ENCODE peak calls at places on chromosomes 11 and 22, in four cellular contexts. B is K562, O is H1, S is HepG2. A is an unnamed sample.

GRCh38 chr11:4072668-4073285 is 21.8 kb upstream of the RRM1 start:
- DNase-seq in B (peak), O (no peak), S (peak), A (peak)

GRCh38 chr11:111260761-111261160 is 15.2 kb downstream of the POU2AF2 start:
- DNase-seq in B (no peak), O (no peak), S (no peak), A (no peak)

GRCh38 chr11:40328890-40329617 is 1130.4 kb downstream of the LRRC4C start:
- DNase-seq in B (no peak), O (no peak), S (peak), A (peak)

GRCh38 chr11:129605815-129606214 is 209.8 kb upstream of the TMEM45B start:
- DNase-seq in B (no peak), O (no peak), S (no peak), A (no peak)

GRCh38 chr11:61551630-61552029 is 29.2 kb downstream of the SYT7 start:
- DNase-seq in B (no peak), O (no peak), S (no peak), A (peak)

GRCh38 chr11:40314327-40314726 is 1145.1 kb downstream of the LRRC4C start:
- DNase-seq in B (no peak), O (no peak), S (no peak), A (no peak)

GRCh38 chr11:105245781-105246315 is 106.3 kb upstream of the CARD18 start:
- DNase-seq in B (no peak), O (no peak), S (no peak), A (no peak)

GRCh38 chr11:6315811-6316425 is 4.4 kb downstream of the CAVIN3 start:
- DNase-seq in B (peak), O (no peak), S (peak), A (peak)

GRCh38 chr11:95283653-95284052 is 52.7 kb upstream of the SESN3 start:
- DNase-seq in B (no peak), O (no peak), S (no peak), A (no peak)

GRCh38 chr11:69229521-69229920 is 64.4 kb upstream of the MYEOV start:
- DNase-seq in B (no peak), O (no peak), S (no peak), A (no peak)

GRCh38 chr11:111360150-111361043 is 18.7 kb downstream of the POU2AF1 start:
- DNase-seq in B (no peak), O (no peak), S (peak), A (no peak)

GRCh38 chr11:69640995-69641581 is at the start of gene CCND1:
- DNase-seq in B (peak), O (no peak), S (peak), A (peak)

GRCh38 chr11:13140028-13140870 is 131.1 kb downstream of the RASSF10 start:
- DNase-seq in B (no peak), O (no peak), S (peak), A (peak)

GRCh38 chr11:77208535-77208934 is 80.5 kb downstream of the MYO7A start:
- DNase-seq in B (no peak), O (no peak), S (no peak), A (no peak)

GRCh38 chr11:3006505-3007260 is 14.6 kb upstream of the NAP1L4 start:
- DNase-seq in B (no peak), O (no peak), S (no peak), A (no peak)

GRCh38 chr11:125451400-125452124 is 44.5 kb downstream of the FEZ1 start:
- DNase-seq in B (peak), O (no peak), S (no peak), A (no peak)

GRCh38 chr22:50201191-50202129 is 649 bp downstream of the SELENOO start:
- DNase-seq in B (peak), O (no peak), S (peak), A (no peak)

GRCh38 chr22:36610056-36610455 is 81.1 kb upstream of the EIF3D start:
- DNase-seq in B (no peak), O (no peak), S (no peak), A (no peak)

GRCh38 chr11:102810943-102811528 is 13.1 kb upstream of the MMP1 start:
- DNase-seq in B (no peak), O (no peak), S (peak), A (peak)

GRCh38 chr22:38706101-38706884 is 549 bp downstream of the GTPBP1 start:
- DNase-seq in B (peak), O (no peak), S (no peak), A (no peak)

GRCh38 chr11:82906236-82906635 is 4.7 kb downstream of the DDIAS start:
- DNase-seq in B (no peak), O (no peak), S (peak), A (no peak)

GRCh38 chr11:104164028-104164520 is at the start of gene PDGFD:
- DNase-seq in B (no peak), O (peak), S (peak), A (peak)

GRCh38 chr11:47192111-47192510 is 5.9 kb upstream of the PACSIN3 start:
- DNase-seq in B (no peak), O (no peak), S (no peak), A (no peak)

GRCh38 chr11:83002047-83002446 is 69.7 kb downstream of the RAB30 start:
- DNase-seq in B (no peak), O (no peak), S (no peak), A (no peak)

GRCh38 chr11:76588455-76589325 is 81.9 kb downstream of the LRRC32 start:
- DNase-seq in B (no peak), O (no peak), S (no peak), A (no peak)

GRCh38 chr11:45803981-45804805 is 756 bp upstream of the SLC35C1 start:
- DNase-seq in B (peak), O (no peak), S (peak), A (peak)

GRCh38 chr11:23948831-23949230 is 548.0 kb upstream of the LUZP2 start:
- DNase-seq in B (no peak), O (no peak), S (no peak), A (no peak)

GRCh38 chr11:75233688-75234295 is 6.8 kb upstream of the TPBGL start:
- DNase-seq in B (peak), O (no peak), S (peak), A (no peak)

GRCh38 chr22:20509344-20510047 is 2.1 kb downstream of the MED15 start:
- DNase-seq in B (peak), O (no peak), S (peak), A (peak)

GRCh38 chr22:24105661-24106060 is 75.6 kb upstream of the SUSD2 start:
- DNase-seq in B (no peak), O (no peak), S (no peak), A (no peak)

GRCh38 chr22:24106385-24107381 is 74.6 kb upstream of the SUSD2 start:
- DNase-seq in B (no peak), O (no peak), S (no peak), A (no peak)

GRCh38 chr22:24108073-24108472 is 73.2 kb upstream of the SUSD2 start:
- DNase-seq in B (no peak), O (no peak), S (no peak), A (no peak)

GRCh38 chr22:24109649-24110048 is 71.6 kb upstream of the SUSD2 start:
- DNase-seq in B (no peak), O (no peak), S (no peak), A (no peak)

DNA sequence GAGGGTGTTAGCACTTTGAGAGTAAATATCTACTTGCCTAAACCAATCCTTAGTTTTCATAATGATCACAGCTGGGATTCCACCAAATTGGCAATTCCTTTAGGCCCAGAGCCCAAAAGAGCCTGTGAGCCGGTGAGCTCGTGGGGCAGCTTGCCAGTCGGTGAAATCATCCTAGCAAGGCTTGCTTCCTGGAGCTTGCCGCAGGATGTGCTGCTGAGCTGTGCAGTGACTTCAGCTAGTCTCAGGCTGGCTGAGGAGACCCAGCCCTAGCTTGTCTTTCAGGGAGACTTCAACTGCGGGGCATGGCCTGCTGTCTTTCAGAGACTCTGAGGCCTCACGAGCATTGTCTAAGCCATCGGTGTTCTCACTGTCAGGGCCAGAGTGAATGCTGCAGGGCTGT is 73.6 kb upstream of the SUSD2 start:
- DNase-seq in B (no peak), O (no peak), S (no peak), A (no peak)
- TF ChIP-seq RAD21 in B (no peak), O (no peak), S (no peak), A (no peak)

DNA sequence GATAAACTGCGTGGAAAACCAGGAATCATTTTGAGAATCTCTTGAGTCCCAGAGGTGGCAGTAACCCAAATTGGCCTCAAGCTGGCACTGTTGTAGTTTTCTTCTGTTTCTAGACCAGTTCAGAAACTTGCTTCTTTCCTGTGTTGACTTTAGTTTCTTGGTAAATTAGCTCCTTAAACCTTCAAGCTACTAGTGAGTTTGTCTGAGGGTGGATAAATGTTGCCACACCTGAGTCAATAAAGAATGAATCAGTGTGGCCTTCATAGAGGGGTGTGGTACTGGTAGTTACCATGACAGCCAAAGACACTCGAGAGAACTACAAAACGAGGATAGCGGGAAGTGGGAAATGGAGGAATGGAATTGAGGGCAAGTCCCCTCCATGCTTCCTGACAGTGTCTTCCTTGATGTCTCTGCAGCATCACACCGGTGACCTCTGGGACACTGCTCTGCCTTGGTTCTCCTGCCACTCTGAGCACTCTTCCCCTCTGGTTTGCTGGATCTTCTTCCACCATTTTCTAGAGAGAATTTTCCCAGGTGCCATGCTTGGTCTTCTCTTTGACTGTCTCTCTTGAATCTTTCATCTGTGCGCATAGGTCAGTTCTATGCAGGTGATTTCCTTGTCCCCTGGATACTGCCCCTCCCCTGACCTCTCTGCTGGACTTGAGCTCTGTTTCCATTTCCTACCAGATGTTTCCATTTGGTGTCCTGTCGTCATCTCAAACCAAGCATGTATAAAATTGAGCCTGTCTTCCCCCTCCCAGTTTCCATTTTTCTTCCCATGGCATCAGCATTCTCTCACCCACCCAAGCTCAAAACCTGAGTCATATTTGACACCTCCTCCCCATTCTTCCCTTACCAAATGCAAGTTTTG is 7.2 kb downstream of the POLD4 start:
- DNase-seq in B (no peak), O (no peak), S (peak), A (peak)
- TF ChIP-seq PHF8 in B (no peak), O (no peak), S (no peak), A (no peak)

GRCh38 chr11:117745346-117745745 is 51.7 kb downstream of the DSCAML1 start:
- DNase-seq in B (no peak), O (no peak), S (no peak), A (no peak)

GRCh38 chr11:117743121-117743815 is 53.7 kb downstream of the DSCAML1 start:
- DNase-seq in B (no peak), O (no peak), S (no peak), A (no peak)

GRCh38 chr11:117747892-117748291 is 49.1 kb downstream of the DSCAML1 start:
- DNase-seq in B (no peak), O (no peak), S (no peak), A (no peak)

GRCh38 chr11:117748771-117749540 is 48.1 kb downstream of the DSCAML1 start:
- DNase-seq in B (no peak), O (no peak), S (peak), A (no peak)

GRCh38 chr11:117744471-117745280 is 52.3 kb downstream of the DSCAML1 start:
- DNase-seq in B (no peak), O (no peak), S (no peak), A (no peak)
- TF ChIP-seq RAD21 in B (no peak), O (no peak), S (no peak), A (no peak)

GRCh38 chr22:25563757-25564319 is 637 bp upstream of the GRK3 start:
- DNase-seq in B (no peak), O (no peak), S (peak), A (no peak)
- TF ChIP-seq PHF8 in B (no peak), O (no peak), S (no peak), A (no peak)

DNA sequence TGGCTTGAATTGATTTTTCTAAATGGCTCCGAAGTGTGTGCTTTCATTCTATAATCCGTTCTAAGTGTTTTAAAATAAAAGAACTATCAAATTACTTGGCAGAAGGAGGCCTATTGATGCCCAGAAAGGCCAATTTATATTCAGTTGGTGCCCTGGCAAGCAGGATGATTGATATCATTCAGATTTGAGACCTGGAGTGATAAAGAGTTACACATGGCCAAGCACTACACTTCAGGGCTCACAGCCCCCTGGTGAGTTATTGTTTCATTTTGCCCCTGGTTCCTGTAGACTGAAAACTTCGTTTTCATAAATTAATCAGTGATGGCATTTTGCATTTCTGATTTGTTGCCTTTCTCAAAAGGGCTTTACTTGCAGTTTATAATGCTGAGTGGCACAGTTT is 538.8 kb upstream of the ANO5 start:
- DNase-seq in B (no peak), O (no peak), S (no peak), A (no peak)
- TF ChIP-seq RAD21 in B (no peak), O (no peak), S (no peak), A (no peak)

DNA sequence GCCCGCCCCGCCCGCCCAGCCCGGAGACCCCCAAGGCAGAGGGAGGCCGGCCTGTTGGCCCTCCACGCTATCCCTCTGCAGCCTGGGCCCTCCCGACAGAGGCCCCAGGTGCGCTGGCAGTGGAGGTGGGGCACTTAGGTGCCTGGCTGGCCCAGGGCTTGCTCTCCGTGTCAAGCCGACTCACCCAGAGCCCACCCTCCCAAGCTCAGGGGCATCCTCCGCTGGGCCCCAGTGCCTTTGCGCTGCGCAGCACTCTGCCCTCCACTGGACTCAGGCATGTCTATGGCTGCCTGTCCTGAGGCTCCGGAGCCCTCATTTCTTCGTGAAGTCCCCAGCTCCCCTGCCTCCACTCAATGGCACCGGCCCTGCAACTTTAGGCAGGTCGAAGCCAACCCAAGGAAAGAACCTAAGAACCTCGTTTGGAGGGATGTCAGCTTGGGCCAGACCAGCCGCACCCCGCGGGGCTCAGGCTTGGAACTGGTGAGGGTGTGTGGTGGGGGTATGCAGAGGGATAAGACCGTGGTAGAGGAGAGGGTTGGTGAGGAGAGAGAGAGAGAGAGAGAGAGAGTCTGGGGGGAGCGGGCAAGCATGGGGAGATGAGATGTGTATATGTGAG is 6.1 kb downstream of the SMIM45 start:
- DNase-seq in B (no peak), O (no peak), S (no peak), A (no peak)
- TF ChIP-seq PHF8 in B (no peak), O (no peak), S (no peak), A (no peak)

GRCh38 chr11:64900263-64900678 is 16.7 kb downstream of the ATG2A start:
- DNase-seq in B (no peak), O (no peak), S (no peak), A (peak)
- TF ChIP-seq RAD21 in B (no peak), O (no peak), S (no peak), A (no peak)

GRCh38 chr11:67034350-67034749 is 11.4 kb downstream of the SYT12 start:
- DNase-seq in B (no peak), O (no peak), S (no peak), A (no peak)

GRCh38 chr11:67032830-67033555 is 10.1 kb downstream of the SYT12 start:
- DNase-seq in B (no peak), O (no peak), S (no peak), A (peak)

GRCh38 chr11:67030976-67031375 is 8.0 kb downstream of the SYT12 start:
- DNase-seq in B (no peak), O (no peak), S (no peak), A (no peak)

GRCh38 chr11:67031791-67032561 is 9.0 kb downstream of the SYT12 start:
- DNase-seq in B (no peak), O (no peak), S (no peak), A (no peak)

DNA sequence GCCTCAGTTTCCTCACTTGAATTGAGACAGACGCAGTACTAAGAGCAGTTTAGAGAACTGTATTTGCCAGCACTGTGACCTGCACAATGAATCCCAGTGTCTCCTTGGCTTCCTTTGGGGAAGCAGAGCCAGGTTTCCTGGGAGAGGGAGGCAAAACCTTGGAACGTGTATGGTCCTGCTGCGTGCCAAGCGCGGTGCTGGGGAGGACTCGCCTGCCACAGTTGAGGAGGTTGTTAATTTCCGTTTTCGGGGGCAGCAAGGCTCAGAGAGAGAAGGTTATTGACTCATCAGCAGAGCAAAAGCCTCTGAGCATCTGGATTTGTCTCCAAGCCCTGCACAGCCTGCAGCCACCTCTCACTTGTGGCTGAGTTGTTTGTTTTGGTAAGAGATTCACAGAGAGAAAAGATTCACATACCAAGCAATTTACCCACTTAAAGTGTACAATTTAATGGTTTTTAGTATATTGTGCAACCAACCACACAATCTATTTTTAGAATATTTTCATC is 10.8 kb downstream of the SYT12 start:
- DNase-seq in B (no peak), O (no peak), S (no peak), A (no peak)
- TF ChIP-seq PHF8 in B (no peak), O (no peak), S (no peak), A (no peak)

DNA sequence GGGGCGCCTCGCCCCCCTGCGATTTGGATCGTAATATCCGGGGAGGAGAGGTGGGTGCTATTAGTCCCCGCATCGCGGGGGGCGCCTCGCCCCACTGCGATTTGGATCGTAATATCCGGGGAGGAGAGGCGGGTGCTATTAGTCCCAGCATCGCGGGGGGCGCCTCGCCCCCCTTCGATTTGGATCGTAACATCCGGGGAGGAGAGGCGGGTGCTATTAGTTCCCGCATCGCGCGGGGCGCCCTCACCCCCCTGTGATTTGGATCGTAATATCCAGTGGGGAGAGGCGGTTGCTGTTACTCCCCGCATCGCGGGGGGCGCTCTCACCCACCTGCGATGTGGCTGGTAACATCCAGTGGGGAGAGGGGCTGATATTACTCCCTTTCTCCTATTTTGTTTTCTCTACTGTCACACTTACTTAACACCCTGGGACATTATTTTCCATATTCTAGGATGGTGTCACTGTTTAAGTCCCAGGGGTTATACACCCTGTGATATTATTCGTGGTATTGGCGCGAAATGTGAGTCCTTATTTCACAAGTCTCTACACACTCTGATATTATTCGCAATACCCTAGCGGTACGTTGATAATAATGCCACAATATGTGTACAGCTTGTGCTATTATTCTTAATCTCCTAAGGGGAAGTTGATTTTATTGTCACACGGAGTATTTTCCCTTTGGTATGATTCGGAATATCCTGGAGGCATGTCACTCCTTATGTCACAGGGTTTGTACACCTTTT is 57.8 kb upstream of the ALDH3B2 start:
- DNase-seq in B (peak), O (no peak), S (no peak), A (peak)
- TF ChIP-seq RAD21 in B (no peak), O (peak), S (no peak), A (no peak)